ENCODE peak calls at places on chromosomes 2 and 18, in nine cellular contexts. T, F, P, A, L, B, D, G and Y are unnamed samples.

GRCh38 chr2:187422277-187422676 is 25.8 kb downstream of the CALCRL start:
- DNase-seq in F (no peak), B (no peak), A (no peak), D (peak; percentile 41), T (no peak), P (no peak), L (no peak), G (no peak), Y (no peak)

GRCh38 chr18:64409511-64409910 is 260.6 kb upstream of the LINC00305 start:
- DNase-seq in A (no peak), G (no peak), L (no peak), P (peak; percentile 48), F (no peak), B (peak; percentile 41), D (peak; percentile 71), T (peak; percentile 4), Y (peak; percentile 32)

GRCh38 chr2:232476045-232476444 is 11.6 kb downstream of the ECEL1 start:
- DNase-seq in A (no peak), D (no peak), G (no peak), B (no peak), L (no peak), P (no peak), F (no peak), T (no peak), Y (no peak)

GRCh38 chr2:30267161-30267568 is 35.8 kb downstream of the LBH start:
- DNase-seq in L (no peak), P (peak; percentile 27), G (peak; percentile 34), B (no peak), D (no peak), T (no peak), A (no peak), F (no peak), Y (peak; percentile 5)

GRCh38 chr2:239721991-239722759 is 303.0 kb downstream of the NDUFA10 start:
- DNase-seq in T (no peak), F (no peak), L (no peak), B (no peak), G (no peak), P (no peak), A (no peak), D (no peak), Y (no peak)

GRCh38 chr2:15023231-15023630 is 390.7 kb downstream of the LRATD1 start:
- DNase-seq in P (no peak), B (no peak), D (no peak), F (no peak), A (no peak), L (no peak), G (no peak), T (no peak), Y (no peak)

GRCh38 chr2:133849341-133849740 is 281.1 kb upstream of the NCKAP5 start:
- DNase-seq in D (no peak), B (no peak), G (no peak), T (no peak), L (no peak), P (no peak), F (no peak), A (no peak), Y (no peak)

GRCh38 chr18:61572871-61573270 is 239.6 kb downstream of the CDH20 start:
- DNase-seq in G (no peak), A (no peak), F (no peak), L (no peak), T (no peak), B (no peak), P (no peak), D (peak; percentile 32), Y (no peak)

GRCh38 chr2:217723981-217724380 is 278.8 kb downstream of the TNS1 start:
- DNase-seq in L (no peak), F (no peak), G (no peak), T (no peak), P (no peak), A (no peak), D (no peak), B (no peak), Y (no peak)

GRCh38 chr2:173017657-173018420 is 57.8 kb upstream of the MAP3K20 start:
- DNase-seq in G (no peak), T (no peak), A (no peak), B (no peak), F (no peak), D (no peak), P (no peak), L (no peak), Y (no peak)

GRCh38 chr2:42064417-42064942 is 16.7 kb downstream of the PKDCC start:
- DNase-seq in B (no peak), T (peak; percentile 72), G (no peak), D (peak; percentile 90), P (no peak), F (no peak), L (no peak), A (no peak), Y (no peak)

GRCh38 chr2:224248944-224249371 is 152.9 kb downstream of the FAM124B start:
- DNase-seq in A (no peak), P (no peak), B (no peak), T (peak; percentile 31), D (no peak), L (no peak), G (no peak), F (no peak), Y (no peak)

GRCh38 chr2:135043345-135043744 is 3.9 kb downstream of the MAP3K19 start:
- DNase-seq in A (no peak), G (peak; percentile 16), P (no peak), T (no peak), B (peak; percentile 27), D (peak; percentile 12), F (no peak), L (no peak), Y (peak; percentile 22)

DNA sequence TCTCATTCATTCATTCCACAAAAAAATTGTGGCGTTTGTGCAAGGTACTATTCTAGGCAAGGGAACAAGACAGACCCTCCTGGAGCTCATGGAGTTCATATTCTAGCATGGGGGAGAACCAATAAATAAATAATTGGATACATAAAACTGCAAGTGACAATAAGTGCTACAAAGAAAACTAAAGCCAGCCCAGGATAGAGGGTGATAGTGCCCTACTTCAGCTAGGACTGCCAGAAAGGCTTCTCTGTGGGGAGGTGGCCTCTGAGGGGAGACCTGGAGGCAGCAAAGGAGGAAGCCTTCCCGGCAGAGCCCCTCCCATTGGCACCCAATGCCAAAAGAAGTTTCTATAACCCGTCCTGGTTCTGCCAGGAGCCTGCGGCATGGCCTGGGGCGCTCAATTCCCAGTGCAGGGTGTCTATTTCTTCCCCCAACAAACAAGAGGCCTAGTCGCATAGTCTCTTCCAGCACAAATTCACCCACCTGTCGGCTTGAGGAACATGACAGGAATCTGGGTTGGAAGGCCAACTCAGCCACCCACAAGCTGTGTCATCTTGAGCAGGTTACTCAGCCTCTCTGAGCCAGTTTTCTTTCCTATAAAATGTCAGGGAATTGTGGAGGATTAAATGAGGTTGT is 94.4 kb downstream of the ZFP36L2 start:
- DNase-seq in L (no peak), P (no peak), T (no peak), F (no peak), B (no peak), D (no peak), A (no peak), G (no peak), Y (peak; percentile 71)
- H3K4me3 ChIP-seq in L (no peak overlapping the region), P (no peak overlapping the region), T (no peak overlapping the region), F (peak overlapping the region; percentile 35), B (no peak overlapping the region), D (no peak overlapping the region), A (no peak overlapping the region), G (no peak overlapping the region), Y (peak overlapping the region; percentile 30)

GRCh38 chr18:76684265-76684664 is 138.1 kb upstream of the ZNF236 start:
- DNase-seq in G (no peak), T (no peak), B (no peak), F (no peak), L (no peak), A (no peak), D (no peak), P (no peak), Y (no peak)

GRCh38 chr18:76687271-76688006 is 134.9 kb upstream of the ZNF236 start:
- DNase-seq in G (no peak), T (no peak), P (peak; percentile 37), F (no peak), L (no peak), D (peak; percentile 61), A (no peak), B (no peak), Y (no peak)

GRCh38 chr18:76685402-76685801 is 137.0 kb upstream of the ZNF236 start:
- DNase-seq in A (no peak), T (no peak), G (no peak), L (no peak), F (no peak), D (no peak), B (no peak), P (no peak), Y (no peak)

GRCh38 chr18:76686737-76687231 is 135.6 kb upstream of the ZNF236 start:
- DNase-seq in A (no peak), T (peak; percentile 42), F (no peak), D (peak; percentile 78), P (peak; percentile 64), B (peak; percentile 48), G (no peak), L (no peak), Y (peak; percentile 73)

GRCh38 chr18:76685860-76686259 is 136.5 kb upstream of the ZNF236 start:
- DNase-seq in P (no peak), L (no peak), T (no peak), G (no peak), B (no peak), D (no peak), A (no peak), F (no peak), Y (no peak)
- H3K4me3 ChIP-seq in P (no peak overlapping the region), L (no peak overlapping the region), T (no peak overlapping the region), G (no peak overlapping the region), B (no peak overlapping the region), D (no peak overlapping the region), A (no peak overlapping the region), F (no peak overlapping the region), Y (no peak overlapping the region)

GRCh38 chr18:75198046-75198445 is 10.9 kb downstream of the PTGR3 start:
- DNase-seq in T (no peak), G (no peak), F (no peak), A (no peak), L (no peak), B (no peak), P (no peak), D (peak; percentile 42), Y (no peak)

GRCh38 chr18:75200071-75200470 is 8.9 kb downstream of the PTGR3 start:
- DNase-seq in T (no peak), L (no peak), F (no peak), G (no peak), A (no peak), D (no peak), P (no peak), B (no peak), Y (no peak)

GRCh38 chr18:75200644-75201272 is 8.2 kb downstream of the PTGR3 start:
- DNase-seq in T (no peak), B (no peak), L (no peak), A (no peak), F (no peak), G (no peak), D (no peak), P (no peak), Y (no peak)

GRCh38 chr18:75201273-75201898 is 7.6 kb downstream of the PTGR3 start:
- DNase-seq in T (no peak), A (no peak), D (no peak), F (no peak), G (no peak), B (no peak), L (no peak), P (no peak), Y (no peak)

GRCh38 chr18:75199327-75199726 is 9.6 kb downstream of the PTGR3 start:
- DNase-seq in B (no peak), L (no peak), P (no peak), A (no peak), F (no peak), D (no peak), G (no peak), T (no peak), Y (no peak)
- H3K4me3 ChIP-seq in B (no peak overlapping the region), L (no peak overlapping the region), P (no peak overlapping the region), A (no peak overlapping the region), F (no peak overlapping the region), D (no peak overlapping the region), G (no peak overlapping the region), T (no peak overlapping the region), Y (no peak overlapping the region)

GRCh38 chr2:215434447-215435260 is 1.2 kb downstream of the FN1 start:
- DNase-seq in B (no peak), G (no peak), P (peak; percentile 50), D (peak; percentile 63), A (no peak), L (no peak), T (no peak), F (no peak), Y (no peak)
- H3K4me3 ChIP-seq in B (no peak overlapping the region), G (no peak overlapping the region), P (peak overlapping the region; percentile 59), D (peak overlapping the region; percentile 77), A (peak overlapping the region; percentile 62), L (peak overlapping the region; percentile 89), T (peak overlapping the region; percentile 69), F (peak overlapping the region; percentile 33), Y (no peak overlapping the region)